ENCODE peak calls at places on chromosomes 7 and 10, in ten cellular contexts. C is stimulated activated CD4-positive, alpha-beta T cell treated with anti-CD3 and anti-CD28 coated beads, Interleukin-4, amount 100 ng/mL, for 48 hours; J is GM13977; Y is EH; K is ELR; B is cardiac septum; M is T follicular helper cell; S is midbrain; D is astrocyte of the cerebellum; Z is NCI-H345. E is an unnamed sample.
A peak's percentile ranks its signal among the peaks of the same experiment; 100 is the strongest.

GRCh38 chr7:2701406-2701805 is 13.4 kb downstream of the AMZ1 start:
- DNase-seq in C (no peak), J (no peak), Y (no peak), K (no peak), B (no peak), M (no peak), S (no peak), D (no peak), Z (no peak), E (no peak)

GRCh38 chr10:47298730-47299129 is 1.3 kb upstream of the GDF10 start:
- DNase-seq in C (no peak), J (no peak), Y (no peak), K (no peak), B (no peak), M (no peak), S (peak; percentile 23), D (no peak), Z (no peak), E (no peak)

GRCh38 chr7:73648593-73649332 is 18.9 kb upstream of the VPS37D start:
- DNase-seq in C (no peak), J (no peak), Y (no peak), K (no peak), B (no peak), M (no peak), S (no peak), D (no peak), Z (no peak), E (no peak)

GRCh38 chr10:92470026-92470425 is 103.9 kb downstream of the IDE start:
- DNase-seq in C (no peak), J (no peak), Y (no peak), K (no peak), B (no peak), M (no peak), S (no peak), D (no peak), Z (no peak), E (no peak)

GRCh38 chr7:73815436-73815835 is 15.4 kb upstream of the CLDN4 start:
- DNase-seq in C (no peak), J (no peak), Y (no peak), K (no peak), B (no peak), M (no peak), S (no peak), D (no peak), Z (no peak), E (no peak)

GRCh38 chr7:136588216-136588615 is 280.2 kb upstream of the CHRM2 start:
- DNase-seq in C (no peak), J (no peak), Y (peak; percentile 62), K (peak; percentile 29), B (no peak), M (no peak), S (no peak), D (no peak), Z (no peak), E (no peak)

GRCh38 chr10:132407243-132407746 is 10.3 kb downstream of the PWWP2B start:
- DNase-seq in C (no peak), J (no peak), Y (no peak), K (no peak), B (no peak), M (no peak), S (no peak), D (no peak), Z (no peak), E (no peak)

GRCh38 chr10:34081347-34081743 is 733.8 kb downstream of the PARD3 start:
- DNase-seq in C (no peak), J (no peak), Y (no peak), K (no peak), B (no peak), M (no peak), S (no peak), D (no peak), Z (no peak), E (no peak)

GRCh38 chr10:58189269-58189668 is 78.4 kb downstream of the IPMK start:
- DNase-seq in C (no peak), J (no peak), Y (peak; percentile 45), K (no peak), B (no peak), M (no peak), S (no peak), D (no peak), Z (no peak), E (no peak)

GRCh38 chr7:39086638-39087360 is 109.1 kb downstream of the POU6F2 start:
- DNase-seq in C (no peak), J (no peak), Y (no peak), K (no peak), B (no peak), M (no peak), S (no peak), D (no peak), Z (no peak), E (no peak)

E was measured in CMK.